ENCODE peak calls at places on chromosomes 7 and 10, in four cellular contexts. X is K562, H is WTC11, F is HepG2. K is an unnamed sample.

GRCh38 chr7:100484636-100485114 is 948 bp downstream of the NYAP1 start:
- DNase-seq in X (no peak), H (no peak), F (no peak), K (no peak)

GRCh38 chr10:130799532-130799931 is 512.0 kb downstream of the TCERG1L start:
- DNase-seq in X (no peak), H (no peak), F (no peak), K (no peak)

GRCh38 chr10:49518982-49519578 is 19.8 kb downstream of the ERCC6 start:
- DNase-seq in X (peak; percentile 71), H (peak; percentile 24), F (peak; percentile 36), K (no peak)

GRCh38 chr7:70322786-70323185 is 724.5 kb downstream of the AUTS2 start:
- DNase-seq in X (no peak), H (no peak), F (no peak), K (no peak)

GRCh38 chr10:8404721-8405120 is 350.2 kb downstream of the GATA3 start:
- DNase-seq in X (no peak), H (no peak), F (no peak), K (peak; percentile 21)

GRCh38 chr7:113040849-113041248 is 45.8 kb downstream of the GPR85 start:
- DNase-seq in X (no peak), H (no peak), F (no peak), K (no peak)

GRCh38 chr7:30163231-30163894 is 28.6 kb downstream of the MTURN start:
- DNase-seq in X (peak; percentile 67), H (no peak), F (peak; percentile 10), K (no peak)

GRCh38 chr7:28332031-28332430 is 80.3 kb upstream of the CREB5 start:
- DNase-seq in X (no peak), H (no peak), F (no peak), K (no peak)

GRCh38 chr7:98265841-98266271 is 13.8 kb upstream of the TECPR1 start:
- DNase-seq in X (no peak), H (no peak), F (no peak), K (no peak)

GRCh38 chr10:126950401-126951105 is 45.3 kb downstream of the DOCK1 start:
- DNase-seq in X (no peak), H (no peak), F (no peak), K (no peak)

GRCh38 chr7:8564296-8564695 is 130.9 kb downstream of the NXPH1 start:
- DNase-seq in X (no peak), H (no peak), F (no peak), K (no peak)

GRCh38 chr7:71521506-71521905 is 389.6 kb downstream of the GALNT17 start:
- DNase-seq in X (no peak), H (no peak), F (no peak), K (no peak)

GRCh38 chr7:137539111-137539715 is 195.7 kb upstream of the PTN start:
- DNase-seq in X (no peak), H (no peak), F (no peak), K (no peak)

GRCh38 chr10:132391372-132392020 is 5.5 kb upstream of the PWWP2B start:
- DNase-seq in X (no peak), H (no peak), F (no peak), K (no peak)

GRCh38 chr7:142188159-142188558 is 69.7 kb downstream of the PRSS58 start:
- DNase-seq in X (no peak), H (no peak), F (no peak), K (peak; percentile 7)

GRCh38 chr10:25564351-25564750 is 369.7 kb upstream of the MYO3A start:
- DNase-seq in X (no peak), H (no peak), F (no peak), K (no peak)

GRCh38 chr10:96420610-96421009 is 61.8 kb upstream of the OPALIN start:
- DNase-seq in X (no peak), H (no peak), F (no peak), K (no peak)

GRCh38 chr10:36475746-36476145 is 649.7 kb upstream of the ANKRD30A start:
- DNase-seq in X (no peak), H (no peak), F (no peak), K (no peak)

GRCh38 chr10:121880842-121881423 is 46.9 kb downstream of the ATE1 start:
- DNase-seq in X (no peak), H (no peak), F (peak; percentile 16), K (no peak)

GRCh38 chr7:150784954-150785353 is 15.2 kb downstream of the TMEM176B start:
- DNase-seq in X (no peak), H (no peak), F (no peak), K (no peak)

GRCh38 chr10:21746118-21746517 is 212.1 kb downstream of the MLLT10 start:
- DNase-seq in X (no peak), H (no peak), F (no peak), K (no peak)

GRCh38 chr7:100431286-100431735 is 1.7 kb downstream of the MEPCE start:
- DNase-seq in X (no peak), H (no peak), F (no peak), K (no peak)

GRCh38 chr7:111871283-111871682 is 309.0 kb upstream of the IMMP2L start:
- DNase-seq in X (no peak), H (no peak), F (no peak), K (no peak)
- TF ChIP-seq CREM in X (no peak), H (no peak), F (no peak), K (no peak)

DNA sequence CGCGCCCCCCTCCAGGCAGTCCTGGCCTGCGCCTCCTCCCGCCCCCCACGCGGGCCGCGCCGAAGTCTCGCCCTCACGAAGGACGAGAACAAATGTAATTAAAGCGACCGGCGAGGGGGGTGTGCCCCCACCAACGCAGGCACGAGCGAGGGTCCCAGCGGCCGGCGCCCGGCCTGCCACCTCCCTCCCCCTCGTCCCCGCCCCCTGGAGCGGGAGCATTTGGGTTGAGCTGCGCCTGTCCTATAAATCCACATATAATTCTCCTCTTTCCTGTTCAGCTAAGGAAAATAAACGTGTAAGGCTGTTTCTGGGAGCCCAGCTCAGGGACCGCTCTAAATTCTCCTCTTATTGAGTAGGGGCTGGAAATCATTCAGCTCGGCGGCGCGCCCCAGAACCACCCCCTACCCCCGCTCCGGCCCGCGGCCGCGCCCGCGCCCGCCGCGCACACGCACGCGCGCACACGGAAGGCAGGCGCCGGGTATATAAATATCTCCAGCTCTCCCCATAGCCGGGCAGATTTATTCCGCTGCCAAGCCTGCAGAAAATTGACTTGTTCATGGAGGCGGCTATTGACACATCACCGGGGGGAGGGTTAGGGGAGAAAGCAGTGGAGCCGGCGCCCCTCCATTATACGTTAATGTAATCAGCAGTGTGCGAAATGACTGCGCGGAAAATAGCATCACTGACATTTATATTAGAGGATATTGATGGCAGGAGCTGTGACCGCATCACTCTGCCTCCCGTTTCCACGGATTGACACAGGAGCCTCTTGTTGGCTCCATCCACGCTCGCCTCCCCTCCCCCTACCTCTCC is 61.6 kb upstream of the BTRC start:
- DNase-seq in X (no peak), H (peak; percentile 27), F (no peak), K (no peak)
- TF ChIP-seq CREM in X (no peak), H (no peak), F (no peak), K (no peak)

GRCh38 chr10:15439381-15439837 is 68.3 kb upstream of the FAM171A1 start:
- DNase-seq in X (peak; percentile 75), H (peak; percentile 30), F (peak; percentile 14), K (no peak)
- TF ChIP-seq CREM in X (no peak), H (no peak), F (no peak), K (no peak)

DNA sequence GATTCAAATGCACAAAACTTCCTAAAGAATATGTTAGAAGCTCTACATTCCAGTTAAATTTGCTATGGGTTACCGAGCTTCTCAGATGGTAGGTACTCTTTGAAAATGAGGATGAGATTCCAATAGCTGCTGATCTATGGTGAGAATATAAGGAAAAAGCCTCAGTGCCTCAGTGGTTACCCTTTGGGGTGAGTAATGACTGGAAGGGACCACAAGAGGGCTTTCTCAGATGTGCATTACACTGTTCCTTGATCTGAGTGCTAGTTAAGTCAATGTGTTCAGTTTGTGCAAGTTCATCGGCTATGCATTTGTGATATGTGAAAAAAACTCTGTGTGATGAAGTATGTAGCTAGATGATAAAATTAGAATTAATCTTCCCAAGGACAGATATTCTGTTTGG is 3.5 kb downstream of the NRCAM start:
- DNase-seq in X (peak; percentile 59), H (no peak), F (peak; percentile 13), K (no peak)
- TF ChIP-seq CREM in X (no peak), H (no peak), F (no peak), K (no peak)

DNA sequence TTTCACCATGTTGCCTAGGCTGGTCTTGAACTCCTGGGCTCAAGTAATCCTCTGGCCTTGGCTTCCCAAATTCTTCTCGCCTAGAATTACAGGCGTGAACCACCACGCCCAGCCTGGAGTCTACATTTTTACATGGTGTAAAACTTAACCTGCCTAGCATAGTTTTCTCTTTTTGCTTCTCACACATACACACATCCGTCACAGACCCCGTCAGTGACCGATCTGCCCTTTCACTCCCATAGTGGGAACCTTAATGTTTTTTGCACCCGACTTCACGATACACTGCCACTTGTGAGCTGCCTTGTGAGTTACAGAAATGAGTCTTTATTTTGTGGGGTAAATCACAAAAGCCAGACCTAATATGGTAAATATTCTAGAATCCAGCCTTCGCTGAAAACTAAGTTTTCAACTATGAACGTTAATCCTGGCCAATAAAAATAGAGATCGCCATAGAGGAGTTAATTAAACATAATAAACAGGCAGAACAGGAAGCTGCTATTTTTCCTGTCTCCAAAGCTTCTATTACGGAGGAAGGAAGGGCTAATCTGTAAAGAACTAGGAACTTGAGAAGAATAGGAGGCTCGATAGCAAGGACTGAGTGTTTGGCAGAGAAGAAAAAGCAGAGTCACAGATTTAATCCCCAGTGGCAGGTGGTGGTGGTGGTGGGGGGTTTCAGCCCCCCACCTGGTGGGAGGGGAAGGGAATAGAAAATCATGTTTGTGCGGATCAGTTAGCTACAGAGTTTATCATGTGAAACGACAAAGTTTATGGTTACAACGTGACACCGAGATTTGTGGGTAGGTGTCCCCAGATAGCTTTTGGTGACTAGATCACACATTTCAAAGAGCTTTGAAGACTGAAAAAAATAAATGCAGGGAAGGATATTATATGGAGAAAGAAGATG is 14.7 kb upstream of the FAM171A1 start:
- DNase-seq in X (no peak), H (no peak), F (no peak), K (no peak)
- TF ChIP-seq CREM in X (no peak), H (no peak), F (no peak), K (no peak)

DNA sequence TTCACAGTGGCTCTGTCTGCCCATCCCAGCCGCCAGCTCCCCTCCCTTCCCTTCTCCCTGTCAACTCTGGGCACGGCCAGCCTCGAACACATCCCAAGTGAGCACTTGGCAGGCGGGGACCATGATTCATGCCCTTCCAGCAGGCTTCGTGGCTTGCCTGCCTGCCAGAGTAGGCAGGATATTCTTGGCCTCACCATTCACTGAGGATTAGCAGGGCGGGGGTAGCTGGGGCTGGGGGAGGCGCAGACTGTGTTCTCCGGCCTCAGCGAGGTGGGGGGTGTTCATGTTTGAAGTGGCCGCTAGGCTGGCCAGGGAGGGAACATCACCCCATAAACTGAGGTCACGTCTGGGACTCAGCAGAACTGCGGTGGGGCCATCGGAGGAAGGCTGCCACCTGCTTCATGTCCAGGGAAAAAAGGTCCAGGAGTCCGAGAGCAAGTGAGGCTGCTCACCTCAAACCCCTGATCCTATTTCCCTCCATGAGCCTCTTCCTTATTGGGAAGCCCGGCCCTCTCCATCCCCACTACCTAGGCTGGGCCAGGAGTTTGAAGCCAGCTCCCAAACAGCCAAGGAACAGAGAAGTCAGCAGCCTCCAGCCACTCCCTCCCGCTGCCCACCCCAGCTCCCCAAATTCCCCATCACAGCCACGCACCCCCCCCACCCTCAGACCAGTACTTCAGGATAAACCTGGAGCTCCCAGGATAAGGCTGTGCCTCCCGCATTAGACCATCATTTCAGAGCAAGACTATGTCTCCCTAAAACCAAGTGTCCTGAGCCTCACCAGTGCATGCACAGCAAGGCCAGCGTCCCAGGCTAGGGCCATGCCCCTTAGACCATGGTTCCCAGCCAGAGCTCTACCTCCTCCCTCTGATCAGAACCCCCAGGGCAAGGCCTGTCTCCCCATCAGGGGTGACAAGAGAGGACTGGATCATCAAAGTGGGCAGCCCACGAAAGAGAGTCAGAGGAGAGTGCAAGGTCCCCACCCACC is 42.8 kb upstream of the RABGEF1 start:
- DNase-seq in X (no peak), H (no peak), F (peak; percentile 33), K (no peak)
- TF ChIP-seq CREM in X (no peak), H (no peak), F (no peak), K (no peak)

K was measured in GM12878.